ENCODE peak calls at places on chromosomes 6 and 20, in eight cellular contexts. E, D, A, P, Z, S, V and O are unnamed samples.
A peak's percentile ranks its signal among the peaks of the same experiment; 100 is the strongest.

GRCh38 chr20:49469060-49469459 is 13.4 kb downstream of the KCNB1 start:
- DNase-seq in V (no peak), E (no peak), D (no peak), Z (no peak), P (no peak), A (no peak), S (no peak), O (no peak)

GRCh38 chr6:158571826-158572652 is 12.1 kb downstream of the TMEM181 start:
- DNase-seq in S (peak; percentile 22), A (no peak), V (peak; percentile 32), D (peak; percentile 81), E (no peak), P (no peak), Z (no peak), O (no peak)

GRCh38 chr6:88513920-88514319 is 347.8 kb upstream of the CNR1 start:
- DNase-seq in E (no peak), V (no peak), Z (no peak), P (no peak), A (no peak), S (no peak), D (no peak), O (no peak)

GRCh38 chr20:19813839-19814238 is 55.8 kb downstream of the RIN2 start:
- DNase-seq in E (no peak), A (no peak), Z (no peak), D (no peak), S (no peak), V (no peak), P (no peak), O (no peak)

GRCh38 chr6:167552961-167553360 is 228.1 kb downstream of the TTLL2 start:
- DNase-seq in A (no peak), D (no peak), S (no peak), P (no peak), V (no peak), Z (no peak), E (no peak), O (no peak)

GRCh38 chr6:116268589-116269293 is 11.0 kb downstream of the TSPYL1 start:
- DNase-seq in V (no peak), P (no peak), Z (no peak), E (peak; percentile 67), S (no peak), A (no peak), D (no peak), O (no peak)

GRCh38 chr6:3139090-3139903 is 18.0 kb downstream of the TUBB2A start:
- DNase-seq in S (no peak), P (peak; percentile 66), V (peak; percentile 81), Z (peak; percentile 77), A (no peak), D (no peak), E (no peak), O (no peak)

GRCh38 chr6:99514089-99514488 is 1.1 kb downstream of the USP45 start:
- DNase-seq in A (no peak), Z (no peak), P (no peak), E (no peak), S (no peak), V (no peak), D (no peak), O (no peak)

GRCh38 chr6:134004714-134005113 is 47.7 kb downstream of the SLC2A12 start:
- DNase-seq in Z (no peak), A (no peak), S (no peak), E (no peak), V (no peak), D (no peak), P (no peak), O (no peak)

GRCh38 chr6:43773050-43773956 is 3.3 kb downstream of the VEGFA start:
- DNase-seq in A (peak; percentile 40), D (peak; percentile 74), V (peak; percentile 87), P (no peak), Z (peak; percentile 81), E (peak; percentile 72), S (peak; percentile 31), O (peak; percentile 15)

GRCh38 chr6:44667668-44668390 is 280.3 kb downstream of the CDC5L start:
- DNase-seq in E (peak; percentile 44), S (peak; percentile 34), P (no peak), V (no peak), D (no peak), A (no peak), Z (no peak), O (no peak)

GRCh38 chr20:4814696-4815252 is 93.1 kb downstream of the PRND start:
- DNase-seq in S (peak; percentile 60), P (no peak), A (peak; percentile 76), D (peak; percentile 77), E (no peak), V (no peak), Z (peak; percentile 65), O (no peak)
- H3K27ac ChIP-seq in S (peak overlapping the region; percentile 92), P (peak overlapping the region; percentile 58), A (peak overlapping the region; percentile 99), D (peak overlapping the region; percentile 78), E (no peak overlapping the region), V (no peak overlapping the region), Z (peak overlapping the region; percentile 52), O (no peak overlapping the region)

GRCh38 chr6:39029156-39030011 is 19.2 kb upstream of the GLP1R start:
- DNase-seq in E (peak; percentile 55), V (no peak), D (no peak), P (no peak), A (peak; percentile 16), S (peak; percentile 35), Z (no peak), O (no peak)
- TF ChIP-seq CTCF in E (peak; percentile 71), V (peak; percentile 33), D (peak; percentile 36), P (peak; percentile 49), A (peak; percentile 65), S (peak; percentile 58), Z (peak; percentile 51), O (no peak)

DNA sequence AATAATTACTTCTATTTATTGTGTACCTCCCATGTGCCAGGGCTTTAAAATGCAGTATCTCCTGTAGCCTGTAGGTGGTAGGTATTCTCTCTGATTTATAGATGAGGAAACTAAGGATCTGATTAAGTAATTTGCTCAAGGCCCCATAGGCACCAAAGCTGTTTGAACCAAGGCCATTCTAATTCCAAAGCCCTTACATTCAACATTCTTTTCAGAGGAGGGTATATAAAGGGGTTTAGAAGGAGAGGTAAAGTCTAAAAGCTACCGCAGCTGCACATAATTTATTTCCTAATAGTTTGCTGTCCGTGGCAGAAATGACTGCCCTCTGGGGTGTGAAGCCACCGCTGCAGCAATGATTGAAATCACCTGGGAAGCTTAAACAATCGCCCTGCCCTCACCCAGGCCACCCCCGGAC is 95.0 kb upstream of the FAM8A1 start:
- DNase-seq in S (no peak), D (no peak), V (no peak), A (no peak), Z (no peak), P (no peak), E (no peak), O (no peak)
- H3K27ac ChIP-seq in S (no peak overlapping the region), D (no peak overlapping the region), V (peak overlapping the region; percentile 56), A (no peak overlapping the region), Z (no peak overlapping the region), P (no peak overlapping the region), E (no peak overlapping the region), O (no peak overlapping the region)

DNA sequence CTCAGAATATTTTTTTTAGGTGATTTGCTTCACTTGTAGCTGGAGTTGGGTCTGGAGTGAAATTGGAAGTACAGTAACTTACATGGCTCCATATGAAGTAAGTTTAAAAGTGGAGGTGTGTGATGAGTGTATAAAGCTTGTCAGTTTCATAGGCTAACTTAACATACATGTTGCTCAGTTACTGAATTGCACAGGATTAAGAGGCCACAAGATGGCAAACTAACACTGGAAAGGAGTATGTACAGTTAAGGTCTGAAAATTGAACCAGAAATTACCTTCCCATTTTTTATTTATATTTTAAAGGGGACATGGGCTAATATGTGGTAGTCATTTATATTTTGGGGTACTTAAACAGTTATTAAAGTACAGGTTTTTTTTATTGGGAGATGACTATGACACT is 45.3 kb upstream of the SMIM8 start:
- DNase-seq in Z (no peak), P (no peak), A (no peak), S (no peak), V (no peak), E (peak; percentile 10), D (no peak), O (no peak)
- TF ChIP-seq CTCF in Z (peak; percentile 17), P (no peak), A (no peak), S (no peak), V (no peak), E (peak; percentile 34), D (no peak), O (no peak)